ENCODE peak calls at places on chromosomes 6 and 20, in six cellular contexts. W, Z, H, S, J and R are unnamed samples.

GRCh38 chr6:131966443-131966842 is 15.3 kb upstream of the CCN2 start:
- DNase-seq in W (no peak), Z (no peak), H (peak), S (peak), J (peak), R (no peak)

GRCh38 chr20:51797357-51798025 is 4.8 kb downstream of the SALL4 start:
- DNase-seq in W (no peak), Z (no peak), H (no peak), S (no peak), J (no peak), R (no peak)

GRCh38 chr20:5567644-5568043 is 182.6 kb upstream of the SHLD1 start:
- DNase-seq in W (no peak), Z (no peak), H (no peak), S (no peak), J (no peak), R (no peak)

GRCh38 chr6:134732761-134733160 is 217.1 kb downstream of the ALDH8A1 start:
- DNase-seq in W (no peak), Z (no peak), H (no peak), S (no peak), J (no peak), R (no peak)

GRCh38 chr6:38055210-38055609 is 235.7 kb downstream of the ZFAND3 start:
- DNase-seq in W (no peak), Z (no peak), H (no peak), S (no peak), J (no peak), R (no peak)

GRCh38 chr20:62302341-62303048 is at the start of gene ADRM1:
- DNase-seq in W (peak), Z (peak), H (peak), S (peak), J (peak), R (peak)

GRCh38 chr6:29651413-29652197 is 5.3 kb upstream of the MOG start:
- DNase-seq in W (no peak), Z (no peak), H (no peak), S (peak), J (peak), R (no peak)

GRCh38 chr6:125306756-125307149 is 5.0 kb upstream of the HDDC2 start:
- DNase-seq in W (no peak), Z (no peak), H (no peak), S (no peak), J (no peak), R (no peak)

GRCh38 chr6:134415681-134416080 is 97.8 kb upstream of the SGK1 start:
- DNase-seq in W (no peak), Z (no peak), H (no peak), S (no peak), J (no peak), R (no peak)

DNA sequence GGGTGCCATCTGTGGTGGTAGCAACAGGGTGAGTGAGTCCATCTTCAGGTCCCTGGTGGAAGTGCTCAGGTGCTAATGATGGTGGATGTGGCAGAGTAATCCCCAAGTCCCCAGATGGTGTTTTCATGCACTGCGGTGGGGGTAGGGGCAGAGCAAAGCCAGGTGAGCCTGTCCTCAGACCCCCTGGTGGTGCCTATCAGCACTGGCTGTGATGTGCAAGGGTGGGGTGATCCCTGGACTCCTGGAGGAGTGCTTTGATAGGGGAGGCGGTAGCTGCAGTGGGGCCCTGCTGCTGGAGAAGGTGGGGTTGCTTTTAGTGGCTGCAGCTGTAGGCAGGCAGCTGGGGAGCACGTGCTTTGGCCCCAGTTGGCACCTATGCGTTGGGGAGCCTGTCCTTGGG is 70.8 kb downstream of the CCDC170 start:
- DNase-seq in W (no peak), Z (no peak), H (no peak), S (no peak), J (no peak), R (no peak)
- TF ChIP-seq CTCF in W (no peak), Z (no peak), H (no peak), S (no peak), J (no peak), R (no peak)

GRCh38 chr6:41071923-41072835 is at the start of gene OARD1:
- DNase-seq in W (peak), Z (peak), H (peak), S (peak), J (peak), R (peak)

GRCh38 chr6:41073968-41074691 is 1.4 kb downstream of the NFYA start:
- DNase-seq in W (no peak), Z (no peak), H (no peak), S (peak), J (peak), R (no peak)

GRCh38 chr6:41073203-41073967 is 611 bp downstream of the NFYA start:
- DNase-seq in W (peak), Z (peak), H (peak), S (peak), J (peak), R (peak)

GRCh38 chr6:41072836-41073202 is at the start of gene NFYA:
- DNase-seq in W (peak), Z (no peak), H (no peak), S (peak), J (peak), R (no peak)

DNA sequence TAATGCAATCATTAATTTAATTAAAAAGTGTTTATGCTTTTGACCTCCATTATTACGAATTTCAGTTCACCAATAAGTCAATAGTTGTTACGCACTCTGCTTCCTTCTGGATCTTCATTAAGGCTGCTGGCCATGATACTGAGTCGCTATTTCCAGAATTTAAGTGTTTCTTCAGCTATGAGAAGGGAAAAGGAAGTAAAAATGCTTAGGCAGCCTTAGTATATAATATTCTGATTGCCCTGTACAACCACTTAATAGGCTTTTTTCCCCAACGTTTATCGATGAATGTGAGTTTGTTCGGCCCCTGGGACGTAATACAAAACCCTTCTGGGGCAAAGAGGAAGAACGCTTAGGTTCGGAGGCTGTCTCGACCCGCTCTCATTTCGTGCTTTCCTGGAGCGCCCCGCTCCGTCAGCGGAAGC is 644 bp downstream of the OARD1 start:
- DNase-seq in W (no peak), Z (no peak), H (no peak), S (no peak), J (no peak), R (no peak)
- TF ChIP-seq CTCF in W (no peak), Z (peak), H (no peak), S (peak), J (peak), R (no peak)

DNA sequence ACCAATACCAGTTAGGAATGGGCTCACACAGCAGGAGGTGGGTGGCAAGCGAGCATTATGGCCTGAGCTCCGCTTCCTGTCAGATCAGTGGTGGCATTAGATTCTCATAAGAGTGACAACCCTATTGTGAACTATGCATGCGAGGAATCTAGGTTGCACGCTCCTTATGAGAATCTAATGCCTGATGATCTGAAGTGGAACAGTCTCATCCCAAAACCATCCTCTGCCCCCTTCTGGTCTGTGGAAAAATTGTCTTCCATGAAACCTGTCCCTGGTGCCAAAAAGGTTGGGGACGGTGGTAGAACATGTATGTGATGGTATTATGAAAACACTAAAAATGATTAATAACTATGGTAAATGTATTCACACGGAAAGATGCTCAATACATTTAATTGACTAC is 99.7 kb upstream of the HIVEP1 start:
- DNase-seq in W (no peak), Z (no peak), H (no peak), S (no peak), J (no peak), R (no peak)
- TF ChIP-seq CTCF in W (peak), Z (no peak), H (no peak), S (peak), J (peak), R (no peak)

GRCh38 chr6:163193326-163193725 is 221.2 kb upstream of the QKI start:
- DNase-seq in W (no peak), Z (no peak), H (no peak), S (no peak), J (no peak), R (no peak)

GRCh38 chr6:163197839-163198238 is 216.7 kb upstream of the QKI start:
- DNase-seq in W (no peak), Z (no peak), H (no peak), S (no peak), J (no peak), R (no peak)

GRCh38 chr6:163198396-163198795 is 216.1 kb upstream of the QKI start:
- DNase-seq in W (no peak), Z (no peak), H (no peak), S (no peak), J (no peak), R (no peak)

GRCh38 chr6:163199371-163199770 is 215.1 kb upstream of the QKI start:
- DNase-seq in W (no peak), Z (no peak), H (no peak), S (no peak), J (no peak), R (no peak)

DNA sequence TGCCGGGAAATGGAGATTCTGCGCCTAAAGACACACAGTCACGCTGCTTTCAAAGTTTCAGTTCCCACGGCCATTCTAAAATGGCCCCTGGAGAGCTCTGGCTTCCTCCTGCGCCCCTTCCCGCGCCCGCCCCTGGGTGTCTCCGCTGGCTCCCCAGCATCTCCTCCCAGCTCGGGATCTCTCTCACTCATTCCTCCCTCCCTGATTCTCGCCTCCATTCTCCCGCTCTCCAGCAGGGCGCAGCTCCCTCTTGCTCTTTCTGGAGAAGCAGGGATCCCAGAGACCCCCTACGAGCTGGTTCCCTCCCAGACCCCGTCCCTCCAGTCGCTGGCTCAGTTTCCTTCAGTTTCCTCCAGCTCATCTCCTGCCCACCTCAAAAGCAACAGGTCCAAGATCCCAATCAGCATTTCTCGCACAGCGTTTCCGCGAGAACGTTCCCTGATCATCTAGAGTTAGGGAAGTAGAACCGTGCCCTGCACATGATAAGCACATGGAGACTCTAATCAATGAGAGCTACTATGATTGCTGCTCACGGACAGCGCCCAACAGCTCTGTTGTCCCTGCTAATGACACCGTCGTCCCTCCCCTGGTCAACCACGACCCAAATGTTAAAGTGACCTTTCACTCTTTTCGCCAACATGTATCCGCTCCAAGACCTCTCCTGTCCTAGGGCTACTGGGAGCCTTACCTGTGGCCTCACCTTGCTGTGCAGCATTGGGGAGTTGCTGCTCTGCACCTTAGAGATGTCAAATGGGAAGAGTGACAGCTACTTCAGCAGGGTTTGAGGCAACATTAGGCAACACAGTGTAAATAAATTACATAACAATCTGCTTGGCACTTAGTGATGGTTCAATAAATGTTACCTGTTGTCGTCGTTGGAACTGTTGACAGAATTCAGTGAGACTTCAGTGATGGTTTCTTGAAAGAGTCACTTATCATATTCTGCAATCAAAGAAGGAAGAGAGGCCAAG is 218.5 kb upstream of the QKI start:
- DNase-seq in W (no peak), Z (no peak), H (no peak), S (no peak), J (no peak), R (no peak)
- TF ChIP-seq CTCF in W (peak), Z (no peak), H (no peak), S (no peak), J (no peak), R (no peak)

GRCh38 chr6:147782302-147782701 is 273.8 kb downstream of the SAMD5 start:
- DNase-seq in W (no peak), Z (no peak), H (no peak), S (peak), J (no peak), R (no peak)

GRCh38 chr6:147789430-147789947 is 281.0 kb downstream of the SAMD5 start:
- DNase-seq in W (no peak), Z (no peak), H (no peak), S (no peak), J (no peak), R (no peak)

GRCh38 chr6:147787407-147787806 is 278.9 kb downstream of the SAMD5 start:
- DNase-seq in W (no peak), Z (no peak), H (no peak), S (no peak), J (no peak), R (no peak)

GRCh38 chr6:147779624-147780023 is 271.1 kb downstream of the SAMD5 start:
- DNase-seq in W (no peak), Z (no peak), H (no peak), S (no peak), J (no peak), R (no peak)

DNA sequence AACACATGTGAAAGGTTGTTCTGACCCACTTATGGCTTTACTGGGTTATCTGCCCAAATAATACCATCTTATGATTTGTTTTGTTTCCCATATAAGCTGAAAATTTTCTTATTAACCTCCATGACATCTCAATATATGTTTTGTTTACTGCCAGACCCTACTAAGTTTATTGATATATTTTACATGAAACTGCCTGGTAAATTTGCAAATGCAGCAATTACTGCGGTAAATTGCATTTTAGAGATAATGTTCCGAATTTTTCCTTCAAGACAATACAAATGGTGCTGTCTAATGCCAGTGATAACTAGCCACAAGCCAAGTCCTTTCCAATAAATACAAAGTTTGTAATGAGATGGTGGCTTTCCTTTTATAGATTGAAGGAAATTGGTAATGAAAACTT is 275.9 kb downstream of the SAMD5 start:
- DNase-seq in W (no peak), Z (no peak), H (no peak), S (no peak), J (no peak), R (no peak)
- TF ChIP-seq CTCF in W (no peak), Z (no peak), H (no peak), S (no peak), J (no peak), R (no peak)

GRCh38 chr20:18267815-18268214 is 20.5 kb upstream of the ZNF133 start:
- DNase-seq in W (no peak), Z (no peak), H (no peak), S (no peak), J (no peak), R (no peak)

GRCh38 chr20:18271160-18271559 is 17.2 kb upstream of the ZNF133 start:
- DNase-seq in W (no peak), Z (no peak), H (no peak), S (no peak), J (no peak), R (no peak)

GRCh38 chr20:18276821-18277220 is 11.5 kb upstream of the ZNF133 start:
- DNase-seq in W (peak), Z (peak), H (peak), S (peak), J (peak), R (no peak)

GRCh38 chr20:18273738-18274137 is 14.6 kb upstream of the ZNF133 start:
- DNase-seq in W (no peak), Z (no peak), H (no peak), S (no peak), J (no peak), R (no peak)

DNA sequence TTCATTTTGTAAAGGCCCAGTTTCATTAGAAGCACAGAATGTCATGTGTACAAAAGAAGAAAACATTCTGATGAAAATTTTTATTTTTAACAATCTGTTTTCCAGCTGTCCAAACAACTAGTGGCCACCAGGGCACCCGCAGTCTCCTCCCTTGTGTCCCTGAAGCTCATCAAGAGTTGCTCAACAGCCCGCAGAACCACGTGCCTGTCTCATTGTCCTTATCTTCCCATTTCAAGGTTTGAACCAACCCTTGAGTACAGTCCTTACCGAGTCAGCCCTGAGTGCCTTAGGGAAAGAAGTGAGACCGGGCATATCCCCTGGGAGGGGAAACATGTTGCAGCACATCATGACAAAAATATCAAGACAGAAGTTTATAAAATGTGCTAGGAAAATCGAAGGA is 15.9 kb upstream of the ZNF133 start:
- DNase-seq in W (no peak), Z (no peak), H (no peak), S (peak), J (peak), R (no peak)
- TF ChIP-seq CTCF in W (peak), Z (peak), H (no peak), S (no peak), J (peak), R (no peak)